ENCODE peak calls at places on chromosomes 7 and 10, in four cellular contexts. One of them, this sample, is unnamed. For H3K4me1, the result is how much of the 10 kb centered on the place peaks cover.

GRCh38 chr7:15753834-15754600 is 67.5 kb upstream of the MEOX2 start:
- DNase-seq in suprapubic skin: no peak
- DNase-seq in tibial nerve: no peak
- DNase-seq in Peyer's patch: no peak
- DNase-seq in this sample: no peak

GRCh38 chr10:21732067-21732772 is 198.2 kb downstream of the MLLT10 start:
- DNase-seq in suprapubic skin: no peak
- DNase-seq in tibial nerve: no peak
- DNase-seq in Peyer's patch: no peak
- DNase-seq in this sample: no peak

GRCh38 chr10:14405076-14406065 is 74.6 kb upstream of the FRMD4A start:
- DNase-seq in suprapubic skin: no peak
- DNase-seq in tibial nerve: no peak
- DNase-seq in Peyer's patch: no peak
- DNase-seq in this sample: no peak

GRCh38 chr7:7434379-7434778 is 101.3 kb downstream of the COL28A1 start:
- DNase-seq in suprapubic skin: no peak
- DNase-seq in tibial nerve: no peak
- DNase-seq in Peyer's patch: no peak
- DNase-seq in this sample: no peak

GRCh38 chr7:137501561-137501960 is 158.0 kb upstream of the PTN start:
- DNase-seq in suprapubic skin: no peak
- DNase-seq in tibial nerve: no peak
- DNase-seq in Peyer's patch: no peak
- DNase-seq in this sample: no peak

GRCh38 chr7:50182734-50183133 is 89.7 kb upstream of the ZPBP start:
- DNase-seq in suprapubic skin: no peak
- DNase-seq in tibial nerve: no peak
- DNase-seq in Peyer's patch: no peak
- DNase-seq in this sample: no peak

GRCh38 chr7:17236161-17236560 is 62.3 kb upstream of the AHR start:
- DNase-seq in suprapubic skin: no peak
- DNase-seq in tibial nerve: no peak
- DNase-seq in Peyer's patch: no peak
- DNase-seq in this sample: no peak

GRCh38 chr10:124014416-124015154 is 78.8 kb downstream of the CHST15 start:
- DNase-seq in suprapubic skin: no peak
- DNase-seq in tibial nerve: no peak
- DNase-seq in Peyer's patch: no peak
- DNase-seq in this sample: no peak

GRCh38 chr7:102210787-102211186 is 75.9 kb upstream of the SH2B2 start:
- DNase-seq in suprapubic skin: no peak
- DNase-seq in tibial nerve: no peak
- DNase-seq in Peyer's patch: no peak
- DNase-seq in this sample: no peak

GRCh38 chr7:125516194-125516593 is 586.6 kb upstream of the POT1 start:
- DNase-seq in suprapubic skin: no peak
- DNase-seq in tibial nerve: no peak
- DNase-seq in Peyer's patch: no peak
- DNase-seq in this sample: no peak

GRCh38 chr7:2666588-2667250 is 21.3 kb upstream of the AMZ1 start:
- DNase-seq in suprapubic skin: no peak
- DNase-seq in tibial nerve: no peak
- DNase-seq in Peyer's patch: no peak
- DNase-seq in this sample: no peak

GRCh38 chr7:82559203-82559805 is 115.7 kb upstream of the CACNA2D1 start:
- DNase-seq in suprapubic skin: no peak
- DNase-seq in tibial nerve: no peak
- DNase-seq in Peyer's patch: peak
- DNase-seq in this sample: no peak

GRCh38 chr7:1558181-1558811 is 2.3 kb upstream of the TMEM184A start:
- DNase-seq in suprapubic skin: no peak
- DNase-seq in tibial nerve: no peak
- DNase-seq in Peyer's patch: no peak
- DNase-seq in this sample: no peak

GRCh38 chr10:42618424-42618823 is 19.9 kb downstream of the ZNF33B start:
- DNase-seq in suprapubic skin: no peak
- DNase-seq in tibial nerve: no peak
- DNase-seq in Peyer's patch: no peak
- DNase-seq in this sample: no peak

GRCh38 chr10:125411724-125412123 is 251.4 kb upstream of the CTBP2 start:
- DNase-seq in suprapubic skin: no peak
- DNase-seq in tibial nerve: no peak
- DNase-seq in Peyer's patch: no peak
- DNase-seq in this sample: no peak

GRCh38 chr10:90675621-90676020 is 182.2 kb downstream of the HTR7 start:
- DNase-seq in suprapubic skin: no peak
- DNase-seq in tibial nerve: no peak
- DNase-seq in Peyer's patch: no peak
- DNase-seq in this sample: no peak

GRCh38 chr10:98403812-98404504 is 11.0 kb downstream of the PYROXD2 start:
- DNase-seq in suprapubic skin: no peak
- DNase-seq in tibial nerve: no peak
- DNase-seq in Peyer's patch: no peak
- DNase-seq in this sample: no peak

GRCh38 chr7:151759591-151760042 is 117.3 kb downstream of the PRKAG2 start:
- DNase-seq in suprapubic skin: no peak
- DNase-seq in tibial nerve: no peak
- DNase-seq in Peyer's patch: no peak
- DNase-seq in this sample: peak

GRCh38 chr10:50395279-50395678 is 144.0 kb upstream of the ASAH2 start:
- DNase-seq in suprapubic skin: no peak
- DNase-seq in tibial nerve: no peak
- DNase-seq in Peyer's patch: no peak
- DNase-seq in this sample: no peak

GRCh38 chr7:29204491-29205281 is 10.1 kb downstream of the CHN2 start:
- DNase-seq in suprapubic skin: no peak
- DNase-seq in tibial nerve: no peak
- DNase-seq in Peyer's patch: no peak
- DNase-seq in this sample: no peak

GRCh38 chr7:72481934-72482333 is 69.8 kb upstream of the CALN1 start:
- DNase-seq in suprapubic skin: no peak
- DNase-seq in tibial nerve: no peak
- DNase-seq in Peyer's patch: no peak
- DNase-seq in this sample: no peak

GRCh38 chr7:142412551-142413193 is 154.8 kb upstream of the PRSS58 start:
- DNase-seq in suprapubic skin: no peak
- DNase-seq in tibial nerve: no peak
- DNase-seq in Peyer's patch: no peak
- DNase-seq in this sample: no peak

GRCh38 chr10:23871211-23871610 is 337.7 kb upstream of the KIAA1217 start:
- DNase-seq in suprapubic skin: no peak
- DNase-seq in tibial nerve: no peak
- DNase-seq in Peyer's patch: no peak
- DNase-seq in this sample: no peak

GRCh38 chr7:95598511-95598910 is 2.2 kb upstream of the PDK4 start:
- DNase-seq in suprapubic skin: no peak
- DNase-seq in tibial nerve: no peak
- DNase-seq in Peyer's patch: no peak
- DNase-seq in this sample: no peak

GRCh38 chr7:1733908-1734252 is 63.8 kb downstream of the ELFN1 start:
- DNase-seq in suprapubic skin: no peak
- DNase-seq in tibial nerve: no peak
- DNase-seq in Peyer's patch: no peak
- DNase-seq in this sample: no peak

GRCh38 chr7:77651544-77652162 is 44.6 kb upstream of the RSBN1L start:
- DNase-seq in suprapubic skin: no peak
- DNase-seq in tibial nerve: no peak
- DNase-seq in Peyer's patch: no peak
- DNase-seq in this sample: no peak

GRCh38 chr7:157611341-157611740 is 274.5 kb downstream of the DNAJB6 start:
- DNase-seq in suprapubic skin: no peak
- DNase-seq in tibial nerve: no peak
- DNase-seq in Peyer's patch: no peak
- DNase-seq in this sample: peak

GRCh38 chr10:129833988-129834387 is 130.1 kb downstream of the EBF3 start:
- DNase-seq in suprapubic skin: no peak
- DNase-seq in tibial nerve: no peak
- DNase-seq in Peyer's patch: no peak
- DNase-seq in this sample: peak

GRCh38 chr7:38224392-38224791 is 46.3 kb downstream of the STARD3NL start:
- DNase-seq in suprapubic skin: no peak
- DNase-seq in tibial nerve: no peak
- DNase-seq in Peyer's patch: no peak
- DNase-seq in this sample: no peak

GRCh38 chr7:636396-636795 is 90.1 kb upstream of the DNAAF5 start:
- DNase-seq in suprapubic skin: no peak
- DNase-seq in tibial nerve: no peak
- DNase-seq in Peyer's patch: no peak
- DNase-seq in this sample: peak

GRCh38 chr7:130913721-130914588 is 179.9 kb upstream of the KLF14 start:
- DNase-seq in suprapubic skin: no peak
- DNase-seq in tibial nerve: no peak
- DNase-seq in Peyer's patch: no peak
- DNase-seq in this sample: no peak
- H3K4me1 ChIP-seq in suprapubic skin: half or more
- H3K4me1 ChIP-seq in tibial nerve: half or more
- H3K4me1 ChIP-seq in Peyer's patch: half or more
- H3K4me1 ChIP-seq in this sample: under half

GRCh38 chr7:4861673-4862072 is at the start of gene PAPOLB:
- DNase-seq in suprapubic skin: no peak
- DNase-seq in tibial nerve: no peak
- DNase-seq in Peyer's patch: peak
- DNase-seq in this sample: no peak
- H3K4me3 ChIP-seq in suprapubic skin: peak
- H3K4me3 ChIP-seq in tibial nerve: peak
- H3K4me3 ChIP-seq in Peyer's patch: peak
- H3K4me3 ChIP-seq in this sample: peak

DNA sequence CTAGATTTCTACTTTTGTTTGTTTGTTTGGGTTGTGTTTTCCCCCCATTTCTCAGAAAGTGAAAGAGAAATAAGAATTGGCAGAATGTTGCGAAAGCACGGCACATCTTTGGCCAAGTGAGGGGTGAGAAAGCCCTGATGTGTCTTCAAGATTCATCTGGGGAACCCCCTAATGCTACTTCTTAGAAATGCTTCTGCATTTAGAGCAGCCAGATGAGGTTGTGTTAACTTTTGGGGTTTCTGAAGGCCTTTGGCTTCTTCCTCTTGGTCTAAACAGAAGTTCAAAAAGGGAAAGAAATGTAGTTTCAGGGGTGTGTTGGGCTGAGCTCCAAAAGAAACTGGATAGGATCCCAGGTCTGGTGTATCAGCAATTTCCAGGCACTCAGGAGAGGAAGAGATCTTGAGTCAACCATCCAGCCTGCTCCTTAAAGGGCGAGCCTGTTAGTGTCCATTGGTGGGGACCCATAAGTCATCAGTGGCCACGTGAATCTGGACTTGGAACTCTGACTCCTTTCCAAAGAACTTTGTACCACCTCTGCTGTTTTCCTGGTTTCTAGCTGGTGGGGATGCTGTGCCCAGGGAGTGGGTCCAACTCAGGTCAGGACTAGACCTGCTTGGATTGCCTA is 6.5 kb downstream of the DUSP5 start:
- DNase-seq in suprapubic skin: peak
- DNase-seq in tibial nerve: no peak
- DNase-seq in Peyer's patch: no peak
- DNase-seq in this sample: peak
- H3K4me1 ChIP-seq in suprapubic skin: half or more
- H3K4me1 ChIP-seq in tibial nerve: half or more
- H3K4me1 ChIP-seq in Peyer's patch: half or more
- H3K4me1 ChIP-seq in this sample: under half

GRCh38 chr10:113661332-113661731 is 2.5 kb downstream of the NRAP start:
- DNase-seq in suprapubic skin: no peak
- DNase-seq in tibial nerve: no peak
- DNase-seq in Peyer's patch: no peak
- DNase-seq in this sample: no peak
- H3K4me3 ChIP-seq in suprapubic skin: no peak
- H3K4me3 ChIP-seq in tibial nerve: no peak
- H3K4me3 ChIP-seq in Peyer's patch: no peak
- H3K4me3 ChIP-seq in this sample: no peak